ENCODE peak calls at places on chromosomes 5 and 9, in six cellular contexts. One of them, this sample, is unnamed.
A peak's percentile ranks its signal among the peaks of the same experiment; 100 is the strongest.

GRCh38 chr5:67268233-67269011 is 71.8 kb upstream of the CD180 start:
- DNase-seq in CD8-positive, alpha-beta T cell: no peak
- DNase-seq in dorsolateral prefrontal cortex: peak; percentile 72
- DNase-seq in lower lobe of right lung: no peak
- DNase-seq in coronary artery: peak; percentile 88
- DNase-seq in CD4-positive, alpha-beta T cell: no peak
- DNase-seq in this sample: peak; percentile 67

GRCh38 chr5:40627708-40628107 is 52.0 kb upstream of the PTGER4 start:
- DNase-seq in CD8-positive, alpha-beta T cell: no peak
- DNase-seq in dorsolateral prefrontal cortex: no peak
- DNase-seq in lower lobe of right lung: no peak
- DNase-seq in coronary artery: no peak
- DNase-seq in CD4-positive, alpha-beta T cell: no peak
- DNase-seq in this sample: no peak

GRCh38 chr9:91116711-91117110 is 245.0 kb downstream of the AUH start:
- DNase-seq in CD8-positive, alpha-beta T cell: no peak
- DNase-seq in dorsolateral prefrontal cortex: no peak
- DNase-seq in lower lobe of right lung: no peak
- DNase-seq in coronary artery: no peak
- DNase-seq in CD4-positive, alpha-beta T cell: no peak
- DNase-seq in this sample: no peak

GRCh38 chr5:137122558-137122957 is 376.6 kb downstream of the SPOCK1 start:
- DNase-seq in CD8-positive, alpha-beta T cell: no peak
- DNase-seq in dorsolateral prefrontal cortex: no peak
- DNase-seq in lower lobe of right lung: no peak
- DNase-seq in coronary artery: peak; percentile 31
- DNase-seq in CD4-positive, alpha-beta T cell: no peak
- DNase-seq in this sample: no peak

GRCh38 chr9:76302947-76303550 is 91.2 kb downstream of the RFK start:
- DNase-seq in CD8-positive, alpha-beta T cell: no peak
- DNase-seq in dorsolateral prefrontal cortex: no peak
- DNase-seq in lower lobe of right lung: no peak
- DNase-seq in coronary artery: no peak
- DNase-seq in CD4-positive, alpha-beta T cell: no peak
- DNase-seq in this sample: no peak

GRCh38 chr5:73763300-73764032 is 137.5 kb downstream of the ARHGEF28 start:
- DNase-seq in CD8-positive, alpha-beta T cell: no peak
- DNase-seq in dorsolateral prefrontal cortex: no peak
- DNase-seq in lower lobe of right lung: no peak
- DNase-seq in coronary artery: no peak
- DNase-seq in CD4-positive, alpha-beta T cell: no peak
- DNase-seq in this sample: no peak

GRCh38 chr5:15762668-15763067 is 262.7 kb downstream of the FBXL7 start:
- DNase-seq in CD8-positive, alpha-beta T cell: no peak
- DNase-seq in dorsolateral prefrontal cortex: no peak
- DNase-seq in lower lobe of right lung: no peak
- DNase-seq in coronary artery: no peak
- DNase-seq in CD4-positive, alpha-beta T cell: no peak
- DNase-seq in this sample: no peak

GRCh38 chr5:84564311-84564710 is 179.6 kb upstream of the EDIL3 start:
- DNase-seq in CD8-positive, alpha-beta T cell: no peak
- DNase-seq in dorsolateral prefrontal cortex: no peak
- DNase-seq in lower lobe of right lung: no peak
- DNase-seq in coronary artery: no peak
- DNase-seq in CD4-positive, alpha-beta T cell: no peak
- DNase-seq in this sample: no peak

GRCh38 chr9:18543406-18543965 is 69.5 kb downstream of the ADAMTSL1 start:
- DNase-seq in CD8-positive, alpha-beta T cell: no peak
- DNase-seq in dorsolateral prefrontal cortex: no peak
- DNase-seq in lower lobe of right lung: no peak
- DNase-seq in coronary artery: no peak
- DNase-seq in CD4-positive, alpha-beta T cell: no peak
- DNase-seq in this sample: no peak

GRCh38 chr9:99419099-99419498 is 197.0 kb downstream of the SEC61B start:
- DNase-seq in CD8-positive, alpha-beta T cell: no peak
- DNase-seq in dorsolateral prefrontal cortex: no peak
- DNase-seq in lower lobe of right lung: no peak
- DNase-seq in coronary artery: no peak
- DNase-seq in CD4-positive, alpha-beta T cell: no peak
- DNase-seq in this sample: no peak

GRCh38 chr5:53037141-53037859 is 48.1 kb downstream of the ITGA2 start:
- DNase-seq in CD8-positive, alpha-beta T cell: no peak
- DNase-seq in dorsolateral prefrontal cortex: no peak
- DNase-seq in lower lobe of right lung: no peak
- DNase-seq in coronary artery: no peak
- DNase-seq in CD4-positive, alpha-beta T cell: no peak
- DNase-seq in this sample: no peak

GRCh38 chr5:4065472-4066320 is 470.1 kb downstream of the IRX1 start:
- DNase-seq in CD8-positive, alpha-beta T cell: no peak
- DNase-seq in dorsolateral prefrontal cortex: no peak
- DNase-seq in lower lobe of right lung: no peak
- DNase-seq in coronary artery: no peak
- DNase-seq in CD4-positive, alpha-beta T cell: no peak
- DNase-seq in this sample: no peak

GRCh38 chr5:6134281-6134680 is 244.1 kb downstream of the MED10 start:
- DNase-seq in CD8-positive, alpha-beta T cell: no peak
- DNase-seq in dorsolateral prefrontal cortex: no peak
- DNase-seq in lower lobe of right lung: no peak
- DNase-seq in coronary artery: no peak
- DNase-seq in CD4-positive, alpha-beta T cell: no peak
- DNase-seq in this sample: no peak

GRCh38 chr5:89042746-89043145 is 159.8 kb upstream of the MEF2C start:
- DNase-seq in CD8-positive, alpha-beta T cell: no peak
- DNase-seq in dorsolateral prefrontal cortex: no peak
- DNase-seq in lower lobe of right lung: no peak
- DNase-seq in coronary artery: no peak
- DNase-seq in CD4-positive, alpha-beta T cell: no peak
- DNase-seq in this sample: no peak

GRCh38 chr5:72956324-72957140 is 691 bp downstream of the FCHO2 start:
- DNase-seq in CD8-positive, alpha-beta T cell: peak; percentile 60
- DNase-seq in dorsolateral prefrontal cortex: no peak
- DNase-seq in lower lobe of right lung: peak; percentile 82
- DNase-seq in coronary artery: peak; percentile 81
- DNase-seq in CD4-positive, alpha-beta T cell: peak; percentile 3
- DNase-seq in this sample: peak; percentile 78

GRCh38 chr9:77954018-77954417 is 77.6 kb downstream of the GNAQ start:
- DNase-seq in CD8-positive, alpha-beta T cell: no peak
- DNase-seq in dorsolateral prefrontal cortex: no peak
- DNase-seq in lower lobe of right lung: no peak
- DNase-seq in coronary artery: no peak
- DNase-seq in CD4-positive, alpha-beta T cell: no peak
- DNase-seq in this sample: no peak

GRCh38 chr5:80569961-80570786 is at the start of gene ANKRD34B:
- DNase-seq in CD8-positive, alpha-beta T cell: no peak
- DNase-seq in dorsolateral prefrontal cortex: no peak
- DNase-seq in lower lobe of right lung: peak; percentile 53
- DNase-seq in coronary artery: no peak
- DNase-seq in CD4-positive, alpha-beta T cell: no peak
- DNase-seq in this sample: no peak

GRCh38 chr9:95098391-95098921 is 219.1 kb downstream of the FANCC start:
- DNase-seq in CD8-positive, alpha-beta T cell: no peak
- DNase-seq in dorsolateral prefrontal cortex: no peak
- DNase-seq in lower lobe of right lung: peak; percentile 28
- DNase-seq in coronary artery: no peak
- DNase-seq in CD4-positive, alpha-beta T cell: no peak
- DNase-seq in this sample: no peak

GRCh38 chr9:70415041-70415440 is 584 bp upstream of the KLF9 start:
- DNase-seq in CD8-positive, alpha-beta T cell: no peak
- DNase-seq in dorsolateral prefrontal cortex: no peak
- DNase-seq in lower lobe of right lung: no peak
- DNase-seq in coronary artery: no peak
- DNase-seq in CD4-positive, alpha-beta T cell: no peak
- DNase-seq in this sample: no peak
- H3K27ac ChIP-seq in CD8-positive, alpha-beta T cell: peak overlapping the region; percentile 94
- H3K27ac ChIP-seq in dorsolateral prefrontal cortex: peak overlapping the region; percentile 97
- H3K27ac ChIP-seq in lower lobe of right lung: peak overlapping the region; percentile 100
- H3K27ac ChIP-seq in coronary artery: peak overlapping the region; percentile 100
- H3K27ac ChIP-seq in CD4-positive, alpha-beta T cell: no peak overlapping the region
- H3K27ac ChIP-seq in this sample: peak overlapping the region; percentile 100

GRCh38 chr5:170739446-170739845 is 44.1 kb upstream of the GABRP start:
- DNase-seq in CD8-positive, alpha-beta T cell: no peak
- DNase-seq in dorsolateral prefrontal cortex: no peak
- DNase-seq in lower lobe of right lung: no peak
- DNase-seq in coronary artery: no peak
- DNase-seq in CD4-positive, alpha-beta T cell: no peak
- DNase-seq in this sample: no peak

GRCh38 chr5:170740586-170741205 is 42.8 kb upstream of the GABRP start:
- DNase-seq in CD8-positive, alpha-beta T cell: no peak
- DNase-seq in dorsolateral prefrontal cortex: no peak
- DNase-seq in lower lobe of right lung: no peak
- DNase-seq in coronary artery: no peak
- DNase-seq in CD4-positive, alpha-beta T cell: no peak
- DNase-seq in this sample: no peak

GRCh38 chr5:170737591-170737990 is 45.9 kb upstream of the GABRP start:
- DNase-seq in CD8-positive, alpha-beta T cell: no peak
- DNase-seq in dorsolateral prefrontal cortex: no peak
- DNase-seq in lower lobe of right lung: no peak
- DNase-seq in coronary artery: no peak
- DNase-seq in CD4-positive, alpha-beta T cell: no peak
- DNase-seq in this sample: no peak

GRCh38 chr5:170736966-170737365 is 46.6 kb upstream of the GABRP start:
- DNase-seq in CD8-positive, alpha-beta T cell: no peak
- DNase-seq in dorsolateral prefrontal cortex: no peak
- DNase-seq in lower lobe of right lung: no peak
- DNase-seq in coronary artery: no peak
- DNase-seq in CD4-positive, alpha-beta T cell: no peak
- DNase-seq in this sample: no peak

DNA sequence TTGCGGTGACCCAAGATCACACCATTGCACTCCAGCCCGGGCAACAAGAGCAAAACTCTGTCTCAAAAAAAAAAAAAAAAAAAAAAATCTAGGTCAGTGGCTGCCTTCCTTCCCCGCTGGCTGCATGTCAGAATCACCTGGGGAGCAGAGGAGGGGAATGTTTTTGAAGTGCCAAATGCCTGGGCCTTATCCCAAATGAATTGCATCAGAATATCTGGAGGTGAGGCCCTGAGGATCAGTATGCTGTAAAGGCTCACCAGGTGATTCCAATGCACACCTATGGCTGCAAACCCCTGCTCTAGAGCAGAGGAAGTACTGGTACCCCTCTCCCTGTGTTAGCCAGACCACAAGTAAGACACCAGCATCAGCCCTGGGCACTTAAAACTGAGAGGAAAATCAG is 44.7 kb upstream of the GABRP start:
- DNase-seq in CD8-positive, alpha-beta T cell: no peak
- DNase-seq in dorsolateral prefrontal cortex: no peak
- DNase-seq in lower lobe of right lung: no peak
- DNase-seq in coronary artery: no peak
- DNase-seq in CD4-positive, alpha-beta T cell: no peak
- DNase-seq in this sample: no peak
- TF ChIP-seq CTCF in CD8-positive, alpha-beta T cell: no peak
- TF ChIP-seq CTCF in dorsolateral prefrontal cortex: no peak
- TF ChIP-seq CTCF in lower lobe of right lung: no peak
- TF ChIP-seq CTCF in coronary artery: no peak
- TF ChIP-seq CTCF in CD4-positive, alpha-beta T cell: no peak
- TF ChIP-seq CTCF in this sample: no peak

GRCh38 chr9:112059980-112060348 is 115.1 kb downstream of the SUSD1 start:
- DNase-seq in CD8-positive, alpha-beta T cell: no peak
- DNase-seq in dorsolateral prefrontal cortex: no peak
- DNase-seq in lower lobe of right lung: no peak
- DNase-seq in coronary artery: no peak
- DNase-seq in CD4-positive, alpha-beta T cell: no peak
- DNase-seq in this sample: no peak
- H3K27ac ChIP-seq in CD8-positive, alpha-beta T cell: no peak overlapping the region
- H3K27ac ChIP-seq in dorsolateral prefrontal cortex: peak overlapping the region; percentile 40
- H3K27ac ChIP-seq in lower lobe of right lung: peak overlapping the region; percentile 64
- H3K27ac ChIP-seq in coronary artery: peak overlapping the region; percentile 88
- H3K27ac ChIP-seq in CD4-positive, alpha-beta T cell: no peak overlapping the region
- H3K27ac ChIP-seq in this sample: peak overlapping the region; percentile 78

GRCh38 chr5:61362796-61363364 is 30.8 kb downstream of the ZSWIM6 start:
- DNase-seq in CD8-positive, alpha-beta T cell: no peak
- DNase-seq in dorsolateral prefrontal cortex: no peak
- DNase-seq in lower lobe of right lung: no peak
- DNase-seq in coronary artery: no peak
- DNase-seq in CD4-positive, alpha-beta T cell: no peak
- DNase-seq in this sample: no peak
- TF ChIP-seq CTCF in CD8-positive, alpha-beta T cell: no peak
- TF ChIP-seq CTCF in dorsolateral prefrontal cortex: no peak
- TF ChIP-seq CTCF in lower lobe of right lung: no peak
- TF ChIP-seq CTCF in coronary artery: no peak
- TF ChIP-seq CTCF in CD4-positive, alpha-beta T cell: no peak
- TF ChIP-seq CTCF in this sample: no peak

DNA sequence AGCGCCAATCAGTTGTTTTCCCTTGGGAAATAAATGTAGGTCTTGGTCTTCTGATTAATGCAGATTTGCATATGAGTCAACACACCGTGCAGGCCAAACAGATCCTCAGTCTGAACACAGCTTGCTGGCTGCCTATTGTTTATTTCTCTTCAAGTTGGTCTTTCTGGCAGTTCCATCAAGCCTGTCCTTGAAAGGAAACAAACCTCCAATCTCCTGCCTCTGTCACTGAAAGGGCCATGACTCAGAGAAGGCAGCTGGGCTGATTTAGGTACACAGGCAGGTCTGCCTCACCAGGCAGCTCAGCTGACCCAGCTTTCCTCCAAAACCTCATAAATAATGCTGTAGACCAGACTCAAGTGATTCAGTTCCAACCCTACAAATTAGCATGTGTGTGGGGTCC is 175.9 kb downstream of the MAN2A1 start:
- DNase-seq in CD8-positive, alpha-beta T cell: no peak
- DNase-seq in dorsolateral prefrontal cortex: no peak
- DNase-seq in lower lobe of right lung: no peak
- DNase-seq in coronary artery: no peak
- DNase-seq in CD4-positive, alpha-beta T cell: no peak
- DNase-seq in this sample: no peak
- H3K27ac ChIP-seq in CD8-positive, alpha-beta T cell: no peak overlapping the region
- H3K27ac ChIP-seq in dorsolateral prefrontal cortex: peak overlapping the region; percentile 40
- H3K27ac ChIP-seq in lower lobe of right lung: no peak overlapping the region
- H3K27ac ChIP-seq in coronary artery: no peak overlapping the region
- H3K27ac ChIP-seq in CD4-positive, alpha-beta T cell: no peak overlapping the region
- H3K27ac ChIP-seq in this sample: no peak overlapping the region

This sample was measured in psoas muscle.